ENCODE peak calls at places on chromosomes 1 and 21, in seven cellular contexts. O, Q, E, J, V, U and G are unnamed samples.

GRCh38 chr1:36122463-36123025 is 2.5 kb downstream of the COL8A2 start:
- DNase-seq in V (no peak), E (no peak), U (no peak), J (no peak), O (no peak), Q (no peak), G (no peak)

GRCh38 chr21:45072166-45072962 is 2.0 kb upstream of the ADARB1 start:
- DNase-seq in E (no peak), J (no peak), U (no peak), O (no peak), Q (no peak), V (no peak), G (no peak)

GRCh38 chr1:192485692-192486436 is 89.7 kb upstream of the RGS1 start:
- DNase-seq in V (peak; percentile 71), J (peak; percentile 63), U (peak; percentile 39), E (peak; percentile 70), Q (no peak), O (peak; percentile 78), G (no peak)

GRCh38 chr21:45615145-45615711 is 28.3 kb upstream of the PCBP3 start:
- DNase-seq in O (no peak), Q (no peak), V (peak; percentile 58), U (no peak), E (no peak), J (no peak), G (peak; percentile 48)

GRCh38 chr1:87144981-87145380 is 183.7 kb upstream of the LMO4 start:
- DNase-seq in E (no peak), Q (no peak), U (no peak), J (no peak), O (no peak), V (no peak), G (no peak)

GRCh38 chr1:17485280-17485679 is 45.8 kb upstream of the RCC2 start:
- DNase-seq in U (peak; percentile 25), O (no peak), E (no peak), V (no peak), J (peak; percentile 17), Q (no peak), G (peak; percentile 48)

GRCh38 chr1:109823543-109824348 is 60.0 kb upstream of the EPS8L3 start:
- DNase-seq in Q (peak; percentile 76), O (no peak), E (peak; percentile 50), U (no peak), V (no peak), J (no peak), G (no peak)

GRCh38 chr1:111789077-111789476 is 33.4 kb downstream of the DDX20 start:
- DNase-seq in V (no peak), J (no peak), U (no peak), Q (no peak), O (no peak), E (no peak), G (no peak)

GRCh38 chr21:16422702-16423101 is 692.9 kb downstream of the USP25 start:
- DNase-seq in O (no peak), E (no peak), J (no peak), Q (no peak), V (no peak), U (no peak), G (no peak)

GRCh38 chr1:222019029-222019428 is 277.1 kb upstream of the DUSP10 start:
- DNase-seq in J (no peak), U (no peak), O (no peak), Q (no peak), E (no peak), V (no peak), G (no peak)

GRCh38 chr1:46026531-46026930 is 105.9 kb downstream of the PIK3R3 start:
- DNase-seq in V (no peak), Q (no peak), E (no peak), O (no peak), J (peak; percentile 61), U (no peak), G (no peak)

GRCh38 chr1:29793101-29793546 is 556.8 kb downstream of the PTPRU start:
- DNase-seq in J (peak; percentile 70), V (peak; percentile 86), O (peak; percentile 59), U (peak; percentile 93), E (peak; percentile 94), Q (peak; percentile 81), G (peak; percentile 82)

GRCh38 chr1:11188381-11188780 is 774 bp upstream of the ANGPTL7 start:
- DNase-seq in E (no peak), O (no peak), U (no peak), Q (no peak), V (no peak), J (no peak), G (no peak)

GRCh38 chr1:151368745-151369610 is 3.5 kb downstream of the SELENBP1 start:
- DNase-seq in J (no peak), Q (no peak), V (no peak), O (no peak), E (no peak), U (no peak), G (no peak)

GRCh38 chr1:71587961-71588360 is 507.1 kb upstream of the ZRANB2 start:
- DNase-seq in U (peak; percentile 56), E (peak; percentile 29), J (no peak), Q (no peak), O (no peak), V (no peak), G (peak; percentile 10)

GRCh38 chr1:184622136-184622823 is 132.4 kb downstream of the EDEM3 start:
- DNase-seq in O (peak; percentile 47), U (peak; percentile 48), V (peak; percentile 85), J (peak; percentile 59), E (peak; percentile 81), Q (peak; percentile 89), G (peak; percentile 83)

GRCh38 chr21:35171385-35171784 is 122.3 kb upstream of the RUNX1 start:
- DNase-seq in Q (no peak), V (no peak), U (no peak), O (no peak), E (no peak), J (no peak), G (no peak)

GRCh38 chr1:155977607-155978324 is 581 bp downstream of the ARHGEF2 start:
- DNase-seq in O (no peak), V (peak; percentile 72), E (peak; percentile 68), J (peak; percentile 70), U (peak; percentile 62), Q (peak; percentile 70), G (peak; percentile 50)

GRCh38 chr1:223472057-223472456 is 78.8 kb downstream of the CCDC185 start:
- DNase-seq in E (no peak), V (no peak), U (no peak), O (no peak), J (no peak), Q (no peak), G (no peak)

GRCh38 chr1:230317823-230318819 is 108.0 kb downstream of the PGBD5 start:
- DNase-seq in J (no peak), O (no peak), U (no peak), E (peak; percentile 37), V (peak; percentile 56), Q (no peak), G (peak; percentile 67)

GRCh38 chr1:82762829-82763532 is 962.2 kb downstream of the ADGRL2 start:
- DNase-seq in Q (no peak), E (peak; percentile 4), J (no peak), V (no peak), U (no peak), O (no peak), G (no peak)

GRCh38 chr1:41507152-41507720 is 22.8 kb upstream of the EDN2 start:
- DNase-seq in J (no peak), E (no peak), O (no peak), Q (no peak), U (no peak), V (no peak), G (no peak)

GRCh38 chr1:63966016-63966415 is 192.2 kb downstream of the ROR1 start:
- DNase-seq in U (no peak), J (no peak), Q (no peak), V (no peak), O (no peak), E (no peak), G (no peak)

GRCh38 chr21:43971201-43971991 is 40.7 kb upstream of the TRAPPC10 start:
- DNase-seq in E (no peak), O (no peak), V (no peak), Q (peak; percentile 75), J (no peak), U (no peak), G (no peak)

GRCh38 chr1:59486595-59486994 is 189.7 kb downstream of the FGGY start:
- DNase-seq in O (no peak), V (no peak), J (no peak), Q (no peak), E (no peak), U (no peak), G (no peak)
- TF ChIP-seq CTCF in O (no peak), V (no peak), J (no peak), Q (no peak), E (no peak), U (no peak), G (no peak)

GRCh38 chr1:54284781-54285563 is 85.0 kb downstream of the MRPL37 start:
- DNase-seq in E (no peak), U (no peak), Q (no peak), O (no peak), J (no peak), V (no peak), G (no peak)
- H3K4me1 ChIP-seq in E (peaks cover 46% of the 10 kb centered on the region), U (peaks cover 13% of the 10 kb centered on the region), Q (peaks cover 63% of the 10 kb centered on the region), O (peaks cover 63% of the 10 kb centered on the region), J (peaks cover 32% of the 10 kb centered on the region), V (peaks cover 52% of the 10 kb centered on the region), G (peaks cover 11% of the 10 kb centered on the region)

DNA sequence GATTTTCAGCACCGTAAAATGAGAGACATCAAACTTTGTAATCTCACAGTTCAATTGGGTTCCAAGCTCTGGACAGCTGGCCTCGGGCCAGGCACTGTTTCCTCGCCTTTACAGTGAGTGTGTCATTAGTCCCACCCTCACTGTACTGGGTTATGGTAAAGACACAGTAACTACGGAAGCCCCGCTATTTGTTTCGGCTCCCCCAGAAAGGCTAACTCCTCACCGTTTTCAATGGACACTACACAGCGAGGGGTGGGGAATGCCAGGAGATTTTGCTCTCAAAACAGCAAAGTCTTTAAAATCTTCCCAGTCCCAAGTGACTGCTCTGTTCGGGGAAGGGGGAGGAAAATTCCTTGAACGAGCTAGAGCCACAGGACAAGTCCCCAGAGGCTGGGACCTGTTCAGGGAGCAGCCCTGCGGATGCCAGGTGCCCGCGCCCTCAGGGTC is 757 bp upstream of the SPSB1 start:
- DNase-seq in O (no peak), U (peak; percentile 42), E (peak; percentile 78), V (no peak), J (peak; percentile 50), Q (peak; percentile 80), G (peak; percentile 61)
- H3K4me3 ChIP-seq in O (peak overlapping the region; percentile 87), U (peak overlapping the region; percentile 84), E (peak overlapping the region; percentile 98), V (peak overlapping the region; percentile 78), J (peak overlapping the region; percentile 65), Q (peak overlapping the region; percentile 93), G (peak overlapping the region; percentile 51)

DNA sequence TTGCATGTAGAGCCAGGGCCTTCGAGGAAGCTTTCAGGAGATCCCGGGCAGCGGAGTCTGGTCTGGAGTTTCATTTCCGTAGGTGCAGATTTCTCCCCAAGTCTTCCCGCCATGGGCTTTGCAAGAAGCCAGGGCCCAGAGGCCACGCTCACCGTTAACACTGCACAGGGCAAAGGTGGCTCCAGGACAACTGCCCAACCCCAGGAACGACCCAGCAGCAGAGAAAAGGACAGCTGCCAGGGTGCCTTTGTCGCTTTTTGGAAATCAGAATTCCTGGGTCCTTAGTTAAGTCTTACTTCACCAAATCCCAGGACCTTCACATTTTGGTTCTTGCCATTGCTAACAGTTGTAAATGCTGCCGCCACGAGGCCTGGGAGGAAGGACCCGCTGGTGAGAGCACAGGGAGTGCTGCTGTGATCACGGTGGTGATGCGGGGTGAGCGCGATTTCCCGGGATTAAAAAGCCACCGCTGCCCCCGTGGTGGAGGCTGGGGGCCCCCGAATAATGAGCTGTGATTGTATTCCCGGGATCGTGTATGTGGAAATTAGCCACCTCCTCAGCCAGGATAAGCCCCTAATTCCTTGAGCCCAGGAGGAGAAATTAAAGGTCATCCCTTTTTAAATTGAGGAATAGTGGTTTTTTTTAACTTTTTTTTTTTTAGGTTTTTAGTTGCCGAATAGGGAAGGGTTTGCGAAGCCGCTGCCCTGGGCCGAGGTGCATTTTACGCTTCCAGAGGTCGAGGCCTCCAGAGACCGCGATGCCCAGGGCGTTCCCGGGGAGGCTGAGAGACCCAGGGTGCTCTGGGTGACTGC is 8.2 kb downstream of the SIM2 start:
- DNase-seq in V (no peak), E (no peak), U (peak; percentile 74), J (peak; percentile 12), O (no peak), Q (no peak), G (no peak)
- TF ChIP-seq CTCF in V (no peak), E (peak; percentile 28), U (peak; percentile 26), J (peak; percentile 6), O (no peak), Q (no peak), G (no peak)